ENCODE peak calls at places on chromosomes 5 and 9, in eight cellular contexts. One of them, this sample, is unnamed.

GRCh38 chr5:97192580-97193421 is 9.8 kb upstream of the RIOK2 start:
- DNase-seq in naive thymus-derived CD8-positive, alpha-beta T cell: no peak
- DNase-seq in stimulated activated CD8-positive, alpha-beta memory T cell treated with anti-CD3 and anti-CD28 coated beads, Interleukin-4, amount 100 ng/mL, for 4 hours: no peak
- DNase-seq in AG08395: no peak
- DNase-seq in C1 segment of cervical spinal cord: no peak
- DNase-seq in aorta: no peak
- DNase-seq in fibroblast of the aortic adventitia: no peak
- DNase-seq in smooth muscle cell of the brain vasculature: peak
- DNase-seq in this sample: no peak

GRCh38 chr9:37192803-37193202 is 72.4 kb downstream of the ZCCHC7 start:
- DNase-seq in naive thymus-derived CD8-positive, alpha-beta T cell: no peak
- DNase-seq in stimulated activated CD8-positive, alpha-beta memory T cell treated with anti-CD3 and anti-CD28 coated beads, Interleukin-4, amount 100 ng/mL, for 4 hours: no peak
- DNase-seq in AG08395: no peak
- DNase-seq in C1 segment of cervical spinal cord: no peak
- DNase-seq in aorta: no peak
- DNase-seq in fibroblast of the aortic adventitia: no peak
- DNase-seq in smooth muscle cell of the brain vasculature: no peak
- DNase-seq in this sample: no peak

GRCh38 chr5:132839426-132840301 is 9.2 kb upstream of the SHROOM1 start:
- DNase-seq in naive thymus-derived CD8-positive, alpha-beta T cell: no peak
- DNase-seq in stimulated activated CD8-positive, alpha-beta memory T cell treated with anti-CD3 and anti-CD28 coated beads, Interleukin-4, amount 100 ng/mL, for 4 hours: no peak
- DNase-seq in AG08395: peak
- DNase-seq in C1 segment of cervical spinal cord: no peak
- DNase-seq in aorta: no peak
- DNase-seq in fibroblast of the aortic adventitia: peak
- DNase-seq in smooth muscle cell of the brain vasculature: no peak
- DNase-seq in this sample: no peak

GRCh38 chr5:150503977-150504620 is 3.8 kb upstream of the NDST1 start:
- DNase-seq in naive thymus-derived CD8-positive, alpha-beta T cell: no peak
- DNase-seq in stimulated activated CD8-positive, alpha-beta memory T cell treated with anti-CD3 and anti-CD28 coated beads, Interleukin-4, amount 100 ng/mL, for 4 hours: no peak
- DNase-seq in AG08395: peak
- DNase-seq in C1 segment of cervical spinal cord: no peak
- DNase-seq in aorta: no peak
- DNase-seq in fibroblast of the aortic adventitia: peak
- DNase-seq in smooth muscle cell of the brain vasculature: no peak
- DNase-seq in this sample: no peak

GRCh38 chr9:113529336-113530009 is 65.9 kb downstream of the RGS3 start:
- DNase-seq in naive thymus-derived CD8-positive, alpha-beta T cell: no peak
- DNase-seq in stimulated activated CD8-positive, alpha-beta memory T cell treated with anti-CD3 and anti-CD28 coated beads, Interleukin-4, amount 100 ng/mL, for 4 hours: no peak
- DNase-seq in AG08395: no peak
- DNase-seq in C1 segment of cervical spinal cord: no peak
- DNase-seq in aorta: no peak
- DNase-seq in fibroblast of the aortic adventitia: no peak
- DNase-seq in smooth muscle cell of the brain vasculature: no peak
- DNase-seq in this sample: no peak

GRCh38 chr9:136717399-136717798 is 5.0 kb downstream of the DIPK1B start:
- DNase-seq in naive thymus-derived CD8-positive, alpha-beta T cell: no peak
- DNase-seq in stimulated activated CD8-positive, alpha-beta memory T cell treated with anti-CD3 and anti-CD28 coated beads, Interleukin-4, amount 100 ng/mL, for 4 hours: no peak
- DNase-seq in AG08395: no peak
- DNase-seq in C1 segment of cervical spinal cord: no peak
- DNase-seq in aorta: no peak
- DNase-seq in fibroblast of the aortic adventitia: no peak
- DNase-seq in smooth muscle cell of the brain vasculature: no peak
- DNase-seq in this sample: no peak

GRCh38 chr9:35333551-35333950 is 156.4 kb upstream of the RUSC2 start:
- DNase-seq in naive thymus-derived CD8-positive, alpha-beta T cell: no peak
- DNase-seq in stimulated activated CD8-positive, alpha-beta memory T cell treated with anti-CD3 and anti-CD28 coated beads, Interleukin-4, amount 100 ng/mL, for 4 hours: no peak
- DNase-seq in AG08395: peak
- DNase-seq in C1 segment of cervical spinal cord: no peak
- DNase-seq in aorta: no peak
- DNase-seq in fibroblast of the aortic adventitia: peak
- DNase-seq in smooth muscle cell of the brain vasculature: no peak
- DNase-seq in this sample: no peak

GRCh38 chr5:123285122-123286011 is 137.8 kb downstream of the CEP120 start:
- DNase-seq in naive thymus-derived CD8-positive, alpha-beta T cell: no peak
- DNase-seq in stimulated activated CD8-positive, alpha-beta memory T cell treated with anti-CD3 and anti-CD28 coated beads, Interleukin-4, amount 100 ng/mL, for 4 hours: no peak
- DNase-seq in AG08395: peak
- DNase-seq in C1 segment of cervical spinal cord: no peak
- DNase-seq in aorta: peak
- DNase-seq in fibroblast of the aortic adventitia: peak
- DNase-seq in smooth muscle cell of the brain vasculature: no peak
- DNase-seq in this sample: no peak